ENCODE peak calls at places on chromosomes 6 and 20, in four cellular contexts. M, V, Y and L are unnamed samples.

GRCh38 chr20:8670900-8671229 is 398.0 kb upstream of the PLCB4 start:
- DNase-seq in M (no peak), V (no peak), Y (no peak), L (no peak)

GRCh38 chr20:57468523-57469417 is 56.2 kb downstream of the CTCFL start:
- DNase-seq in M (no peak), V (no peak), Y (no peak), L (no peak)

GRCh38 chr6:110039996-110040383 is 61.9 kb downstream of the GPR6 start:
- DNase-seq in M (no peak), V (peak), Y (peak), L (no peak)

GRCh38 chr6:33774774-33775173 is 14.2 kb downstream of the LEMD2 start:
- DNase-seq in M (no peak), V (no peak), Y (no peak), L (no peak)

GRCh38 chr20:56178219-56178618 is 70.3 kb upstream of the MC3R start:
- DNase-seq in M (no peak), V (no peak), Y (no peak), L (no peak)

GRCh38 chr20:37670426-37670825 is 23.4 kb upstream of the CTNNBL1 start:
- DNase-seq in M (no peak), V (no peak), Y (no peak), L (no peak)

GRCh38 chr6:73548458-73549446 is 27.9 kb upstream of the EEF1A1 start:
- DNase-seq in M (no peak), V (no peak), Y (no peak), L (no peak)

GRCh38 chr20:23227274-23227673 is 123.3 kb upstream of the NXT1 start:
- DNase-seq in M (no peak), V (no peak), Y (no peak), L (no peak)

GRCh38 chr20:60691966-60692615 is 560.0 kb upstream of the CDH4 start:
- DNase-seq in M (no peak), V (no peak), Y (no peak), L (no peak)

GRCh38 chr6:39330057-39330456 is 7.6 kb upstream of the KCNK16 start:
- DNase-seq in M (no peak), V (no peak), Y (no peak), L (no peak)

GRCh38 chr6:70739534-70739933 is 71.9 kb downstream of the SMAP1 start:
- DNase-seq in M (no peak), V (no peak), Y (no peak), L (no peak)

GRCh38 chr6:142843344-142843743 is 101.6 kb downstream of the HIVEP2 start:
- DNase-seq in M (no peak), V (no peak), Y (no peak), L (no peak)

GRCh38 chr6:2245954-2246863 is 804 bp upstream of the GMDS start:
- DNase-seq in M (peak), V (peak), Y (peak), L (peak)

GRCh38 chr6:157943249-157943963 is 38.3 kb upstream of the SYNJ2 start:
- DNase-seq in M (no peak), V (no peak), Y (no peak), L (no peak)

GRCh38 chr6:136709429-136709828 is 82.8 kb downstream of the MAP3K5 start:
- DNase-seq in M (no peak), V (no peak), Y (no peak), L (no peak)

GRCh38 chr6:3294921-3295871 is 36.4 kb downstream of the PSMG4 start:
- DNase-seq in M (no peak), V (no peak), Y (no peak), L (no peak)

GRCh38 chr6:29745386-29745785 is 22.2 kb downstream of the HLA-F start:
- DNase-seq in M (no peak), V (no peak), Y (no peak), L (no peak)

GRCh38 chr6:76347539-76347938 is 275.1 kb upstream of the IMPG1 start:
- DNase-seq in M (no peak), V (no peak), Y (no peak), L (no peak)

GRCh38 chr6:45486739-45487138 is 109.0 kb upstream of the SUPT3H start:
- DNase-seq in M (no peak), V (no peak), Y (no peak), L (no peak)

GRCh38 chr6:161198176-161198575 is 75.7 kb downstream of the AGPAT4 start:
- DNase-seq in M (no peak), V (no peak), Y (no peak), L (no peak)

GRCh38 chr20:16732506-16733152 is 2.8 kb downstream of the SNRPB2 start:
- DNase-seq in M (no peak), V (no peak), Y (no peak), L (no peak)

GRCh38 chr6:15265787-15266186 is 19.9 kb downstream of the JARID2 start:
- DNase-seq in M (no peak), V (no peak), Y (no peak), L (no peak)

GRCh38 chr20:43536817-43537440 is 21.9 kb upstream of the SGK2 start:
- DNase-seq in M (no peak), V (no peak), Y (peak), L (no peak)

GRCh38 chr6:41638002-41638800 is at the start of gene MDFI:
- DNase-seq in M (peak), V (no peak), Y (no peak), L (no peak)

GRCh38 chr6:100446115-100446921 is 18.4 kb downstream of the SIM1 start:
- DNase-seq in M (no peak), V (no peak), Y (no peak), L (no peak)

GRCh38 chr20:58090181-58090580 is 138.3 kb downstream of the ANKRD60 start:
- DNase-seq in M (no peak), V (no peak), Y (no peak), L (no peak)

GRCh38 chr20:1938464-1939269 is 43.5 kb downstream of the SIRPA start:
- DNase-seq in M (no peak), V (no peak), Y (no peak), L (no peak)

GRCh38 chr20:15867899-15868298 is 705.3 kb downstream of the KIF16B start:
- DNase-seq in M (no peak), V (no peak), Y (no peak), L (no peak)

GRCh38 chr6:132131777-132132176 is 180.6 kb upstream of the CCN2 start:
- DNase-seq in M (peak), V (no peak), Y (peak), L (peak)

GRCh38 chr20:56187791-56188190 is 60.7 kb upstream of the MC3R start:
- DNase-seq in M (no peak), V (no peak), Y (no peak), L (peak)

GRCh38 chr20:9146649-9147048 is 77.8 kb downstream of the PLCB4 start:
- DNase-seq in M (no peak), V (no peak), Y (no peak), L (no peak)

GRCh38 chr20:21437816-21438215 is 40.5 kb upstream of the NKX2-4 start:
- DNase-seq in M (no peak), V (no peak), Y (no peak), L (no peak)

GRCh38 chr6:125749864-125750691 is 646 bp downstream of the HEY2 start:
- DNase-seq in M (peak), V (no peak), Y (no peak), L (no peak)

GRCh38 chr6:114202389-114202788 is 140.4 kb downstream of the HS3ST5 start:
- DNase-seq in M (no peak), V (no peak), Y (no peak), L (no peak)

GRCh38 chr6:134984821-134985220 is 34.9 kb upstream of the ALDH8A1 start:
- DNase-seq in M (no peak), V (no peak), Y (peak), L (no peak)

GRCh38 chr6:43125119-43125518 is 46.0 kb upstream of the SRF start:
- DNase-seq in M (no peak), V (no peak), Y (peak), L (no peak)

GRCh38 chr6:106514281-106514885 is 114.9 kb downstream of the RTN4IP1 start:
- DNase-seq in M (no peak), V (no peak), Y (no peak), L (no peak)
- TF ChIP-seq POLR2A in M (no peak), V (peak), Y (no peak), L (no peak)

GRCh38 chr6:107116923-107117417 is 1.7 kb upstream of the BEND3 start:
- DNase-seq in M (no peak), V (no peak), Y (no peak), L (no peak)
- TF ChIP-seq POLR2A in M (no peak), V (no peak), Y (no peak), L (no peak)

GRCh38 chr6:107374264-107374663 is 85.1 kb downstream of the PDSS2 start:
- DNase-seq in M (no peak), V (no peak), Y (no peak), L (no peak)

GRCh38 chr6:107368471-107368870 is 90.9 kb downstream of the PDSS2 start:
- DNase-seq in M (no peak), V (no peak), Y (no peak), L (no peak)

DNA sequence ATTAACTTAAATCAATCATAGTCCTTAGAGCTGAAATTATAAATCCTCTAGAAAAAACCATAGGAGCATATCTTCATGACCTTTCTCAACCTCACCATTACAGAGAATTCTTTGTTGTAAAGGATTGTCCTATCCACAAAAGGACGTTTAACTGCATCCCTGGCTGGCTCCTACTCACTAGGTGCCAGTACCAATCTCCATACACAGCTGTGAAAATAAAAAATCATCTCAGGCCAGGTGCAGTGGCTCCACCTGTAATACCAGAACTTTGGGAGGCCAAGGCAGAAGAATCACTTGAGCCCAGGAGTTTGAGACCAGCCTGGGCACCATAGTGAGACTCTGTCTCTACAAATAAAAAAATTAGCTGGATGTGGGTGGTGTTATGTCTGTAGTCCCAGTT is 89.9 kb downstream of the PDSS2 start:
- DNase-seq in M (no peak), V (no peak), Y (no peak), L (no peak)
- TF ChIP-seq POLR2A in M (no peak), V (no peak), Y (no peak), L (no peak)

DNA sequence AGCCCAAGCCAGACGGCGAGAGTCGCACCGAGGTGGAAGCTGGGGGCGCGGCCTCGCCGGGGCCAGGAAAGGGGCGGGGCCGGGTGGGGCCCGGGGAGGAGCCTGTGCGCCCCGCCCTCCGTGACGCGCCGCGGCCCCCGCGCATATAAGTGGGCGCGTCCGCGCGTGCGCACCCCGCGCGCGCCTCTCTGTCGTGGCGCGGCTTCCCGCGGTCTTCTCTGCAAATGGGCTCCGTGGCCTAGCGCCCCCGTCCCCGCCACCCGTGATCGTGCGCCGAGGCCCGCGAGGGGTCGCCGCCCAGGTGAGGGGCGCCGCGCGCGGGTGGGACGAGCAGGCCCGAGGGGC is at the start of gene PPDPF:
- DNase-seq in M (no peak), V (peak), Y (peak), L (peak)
- TF ChIP-seq POLR2A in M (no peak), V (peak), Y (peak), L (peak)

DNA sequence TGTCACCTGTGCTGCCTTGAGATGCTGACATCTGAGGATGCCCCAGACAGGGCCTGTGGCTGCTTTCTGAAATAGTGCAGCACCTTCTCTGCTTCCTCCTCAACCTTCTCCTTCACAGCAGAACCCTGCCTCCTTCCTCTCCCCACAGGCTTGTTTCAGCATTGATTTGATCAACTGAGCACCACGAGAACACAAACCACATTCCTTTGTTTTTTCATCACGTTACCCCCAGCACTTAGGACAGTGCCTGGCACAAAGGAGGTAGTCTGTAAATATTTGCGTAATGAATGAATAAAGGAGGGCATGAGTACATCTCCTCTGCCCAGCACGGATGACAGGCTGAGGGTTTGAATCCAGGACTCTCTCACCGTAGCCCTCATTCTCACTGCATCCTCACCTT is 21.3 kb upstream of the WFDC2 start:
- DNase-seq in M (no peak), V (no peak), Y (no peak), L (no peak)
- TF ChIP-seq POLR2A in M (no peak), V (no peak), Y (no peak), L (no peak)

DNA sequence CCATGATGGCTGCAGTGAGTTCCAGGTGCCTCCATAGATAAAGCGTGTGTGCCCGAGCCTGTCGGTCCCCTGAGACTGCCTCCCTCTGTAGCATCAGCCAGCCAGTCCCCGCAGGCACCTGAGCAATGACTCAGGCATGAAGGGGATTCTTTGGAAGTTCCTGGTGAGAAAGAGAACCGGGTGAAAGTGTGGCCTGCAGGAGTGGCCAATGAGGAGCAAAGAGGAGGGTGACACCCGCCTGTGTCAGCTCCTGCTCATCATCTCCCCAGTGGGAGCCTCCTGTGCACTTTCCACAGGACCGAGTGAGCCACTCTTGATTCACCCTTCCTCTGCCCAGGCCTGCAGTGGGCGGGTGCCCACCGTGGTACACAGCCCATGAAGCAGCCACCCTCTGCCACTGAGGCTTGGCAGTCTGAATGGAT is 71.2 kb upstream of the PTPN1 start:
- DNase-seq in M (no peak), V (no peak), Y (peak), L (peak)
- TF ChIP-seq POLR2A in M (no peak), V (no peak), Y (no peak), L (no peak)

GRCh38 chr6:149942461-149942829 is 631 bp downstream of the ULBP2 start:
- DNase-seq in M (no peak), V (no peak), Y (no peak), L (no peak)

GRCh38 chr6:149940673-149940984 is 1.2 kb upstream of the ULBP2 start:
- DNase-seq in M (no peak), V (no peak), Y (no peak), L (no peak)

GRCh38 chr6:149938571-149939462 is 3.0 kb upstream of the ULBP2 start:
- DNase-seq in M (no peak), V (peak), Y (no peak), L (no peak)

GRCh38 chr6:149939909-149940672 is 1.7 kb upstream of the ULBP2 start:
- DNase-seq in M (no peak), V (no peak), Y (no peak), L (no peak)

GRCh38 chr6:149941583-149942460 is at the start of gene ULBP2:
- DNase-seq in M (peak), V (peak), Y (peak), L (peak)
- TF ChIP-seq POLR2A in M (no peak), V (peak), Y (peak), L (peak)

DNA sequence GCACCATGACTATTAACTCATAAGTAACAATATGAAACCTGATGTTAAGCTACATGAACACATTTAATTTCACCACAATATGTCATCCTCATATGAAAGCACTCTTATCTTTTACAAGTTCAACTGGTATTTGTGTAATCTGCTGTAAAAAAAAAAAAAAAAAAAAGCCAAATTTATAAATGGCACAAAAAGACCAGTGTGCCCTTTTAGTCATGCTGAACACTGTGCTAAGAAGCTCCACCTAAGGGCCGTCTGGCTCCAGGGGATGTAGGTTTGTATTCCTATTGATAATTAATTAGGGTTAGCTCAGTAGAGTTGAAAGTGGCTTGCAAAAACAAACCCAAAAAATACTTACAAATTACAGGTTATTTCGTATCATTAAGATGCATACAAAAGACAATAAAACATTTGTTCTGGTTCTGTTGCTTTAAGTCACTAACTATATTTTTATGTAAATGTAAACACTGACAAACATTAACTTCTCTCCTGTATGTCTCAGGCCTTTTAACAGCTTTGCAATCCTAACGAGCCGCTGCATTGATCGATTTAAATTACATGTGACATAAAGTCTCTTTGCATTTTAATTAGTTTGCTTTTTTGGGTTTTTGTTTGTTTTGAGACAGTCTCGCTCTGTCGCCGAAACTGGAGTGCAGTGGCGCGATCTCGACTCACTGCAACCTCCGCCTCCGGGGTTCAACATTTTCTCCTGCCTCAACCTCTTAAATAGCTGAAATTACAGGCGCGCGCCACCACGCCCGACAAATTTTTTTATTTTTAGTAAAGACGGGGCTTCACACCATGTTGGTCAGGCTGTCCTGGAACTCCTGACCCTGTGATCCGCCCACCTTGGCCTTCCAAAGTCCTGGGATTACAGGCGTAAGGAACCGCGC is 110.8 kb downstream of the HFE start:
- DNase-seq in M (no peak), V (peak), Y (peak), L (no peak)
- TF ChIP-seq POLR2A in M (no peak), V (no peak), Y (peak), L (peak)

GRCh38 chr6:35044145-35044745 is 96.9 kb downstream of the TCP11 start:
- DNase-seq in M (no peak), V (no peak), Y (no peak), L (no peak)
- TF ChIP-seq POLR2A in M (no peak), V (no peak), Y (no peak), L (no peak)